ENCODE peak calls at places on chromosomes 13 and 19, in seven cellular contexts. W is fibroblast of mammary gland, S is HFF-Myc, F is left ventricle myocardium inferior, P is endodermal cell, O is AG04449, U is HepG2. G is an unnamed sample.

GRCh38 chr13:35472308-35473008 is 4.0 kb downstream of the MAB21L1 start:
- DNase-seq in S (no peak), O (no peak), W (peak), P (peak), U (no peak), F (no peak), G (peak)

GRCh38 chr19:27392027-27392632 is 1820.8 kb downstream of the UQCRFS1 start:
- DNase-seq in F (peak), U (no peak), P (peak), S (no peak), O (no peak), W (no peak), G (no peak)

GRCh38 chr19:32857584-32857983 is 12.0 kb downstream of the SLC7A9 start:
- DNase-seq in P (no peak), U (no peak), O (no peak), W (no peak), F (no peak), S (no peak), G (no peak)

GRCh38 chr13:111115841-111116500 is 861 bp downstream of the ARHGEF7 start:
- DNase-seq in O (peak), P (peak), S (peak), W (peak), U (peak), F (peak), G (peak)

GRCh38 chr13:25149670-25150069 is 22.4 kb downstream of the AMER2 start:
- DNase-seq in P (no peak), O (no peak), S (no peak), F (no peak), W (no peak), U (no peak), G (no peak)

GRCh38 chr13:99307648-99308339 is 595 bp upstream of the GPR183 start:
- DNase-seq in F (no peak), S (no peak), W (peak), P (peak), O (peak), U (no peak), G (peak)

GRCh38 chr13:114019367-114019766 is 45.5 kb upstream of the C13orf46 start:
- DNase-seq in P (peak), O (no peak), W (no peak), S (no peak), F (no peak), U (no peak), G (no peak)

GRCh38 chr19:7072541-7072940 is 3.0 kb downstream of the ZNF557 start:
- DNase-seq in P (no peak), F (no peak), W (no peak), O (no peak), U (no peak), S (no peak), G (no peak)

GRCh38 chr13:97982286-97982685 is 28.8 kb downstream of the IPO5 start:
- DNase-seq in O (no peak), F (no peak), S (no peak), W (no peak), P (no peak), U (no peak), G (no peak)

GRCh38 chr19:19826875-19827274 is 5.3 kb upstream of the ZNF506 start:
- DNase-seq in F (no peak), P (no peak), W (no peak), O (no peak), S (no peak), U (no peak), G (no peak)

GRCh38 chr13:30394798-30395191 is 27.5 kb upstream of the UBE2L5 start:
- DNase-seq in O (no peak), F (no peak), U (no peak), W (peak), S (no peak), P (no peak), G (peak)

GRCh38 chr13:39038569-39038898 is 278 bp downstream of the NHLRC3 start:
- DNase-seq in P (no peak), F (no peak), U (peak), W (no peak), O (no peak), S (no peak), G (no peak)

GRCh38 chr19:6472713-6473112 is 8.6 kb downstream of the CRB3 start:
- DNase-seq in O (no peak), P (peak), F (no peak), U (no peak), W (no peak), S (no peak), G (no peak)

GRCh38 chr13:31096624-31097302 is 64.9 kb downstream of the HSPH1 start:
- DNase-seq in S (no peak), F (no peak), U (no peak), P (peak), O (no peak), W (no peak), G (no peak)

GRCh38 chr19:30391052-30391451 is 18.9 kb downstream of the ZNF536 start:
- DNase-seq in W (no peak), P (peak), S (no peak), O (no peak), F (no peak), U (no peak), G (no peak)
- H3K4me3 ChIP-seq in W (no peak), P (no peak), S (no peak), O (no peak), F (no peak), U (no peak), G (no peak)

DNA sequence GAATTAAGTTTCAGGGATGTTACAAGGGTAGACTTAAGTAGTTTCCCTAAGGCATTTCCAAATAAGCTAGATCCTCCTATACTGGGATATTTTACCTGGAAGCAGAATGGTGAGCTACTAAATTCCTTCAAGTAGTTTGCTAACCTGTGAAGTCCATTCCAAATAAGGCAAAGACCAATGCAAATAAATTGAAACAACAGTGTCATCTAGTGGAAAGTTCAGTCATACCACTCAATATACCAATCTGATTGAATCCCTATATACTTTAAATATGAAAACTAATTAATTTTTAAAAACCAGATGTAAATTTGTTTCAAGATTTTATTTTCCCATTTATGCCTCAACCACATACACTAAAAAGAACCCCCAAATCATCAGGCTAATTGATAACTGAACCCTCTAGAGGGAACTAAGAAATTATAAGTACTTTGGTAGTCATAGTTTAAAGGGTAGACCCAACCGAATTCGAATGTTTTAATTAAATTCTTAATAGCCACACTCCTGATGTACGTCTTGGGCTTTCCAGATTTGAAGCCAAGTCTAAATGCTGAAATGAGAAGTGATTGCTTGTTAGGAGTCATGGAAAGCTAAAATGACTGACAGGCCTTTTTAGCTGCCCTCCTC is 223.7 kb downstream of the TBC1D4 start:
- DNase-seq in F (no peak), O (no peak), W (peak), U (peak), P (no peak), S (peak), G (peak)
- TF ChIP-seq CTCF in F (peak), O (peak), W (peak), U (peak), P (peak), S (peak), G (peak)

GRCh38 chr13:43036386-43037220 is 13.2 kb downstream of the DNAJC15 start:
- DNase-seq in S (no peak), P (no peak), W (no peak), O (no peak), U (no peak), F (peak), G (peak)
- H3K4me3 ChIP-seq in S (no peak), P (no peak), W (no peak), O (no peak), U (no peak), F (peak), G (no peak)

DNA sequence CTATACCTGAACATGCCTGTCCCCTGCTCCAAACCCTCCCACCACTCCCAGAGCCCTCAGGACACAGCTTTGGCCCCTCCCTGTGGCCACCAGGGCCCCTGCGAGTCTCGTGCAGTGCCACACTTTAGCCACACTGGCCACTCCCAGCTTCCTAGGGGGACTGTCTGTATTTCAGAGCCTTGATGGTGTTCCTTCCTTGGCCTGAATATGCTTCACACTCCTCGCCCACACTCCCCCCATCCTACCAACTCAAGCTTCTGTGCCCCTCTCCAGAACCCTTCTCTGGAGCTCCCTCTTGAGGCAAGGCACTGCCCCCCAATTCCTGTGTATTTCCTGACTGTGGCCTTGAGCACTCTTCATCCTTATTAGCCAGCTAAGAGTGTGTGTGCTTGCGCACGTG is 80.2 kb downstream of the DPF1 start:
- DNase-seq in F (no peak), S (no peak), P (no peak), U (no peak), O (no peak), W (no peak), G (no peak)
- TF ChIP-seq CTCF in F (no peak), S (peak), P (peak), U (peak), O (peak), W (no peak), G (peak)

GRCh38 chr19:18393836-18394235 is 3.6 kb downstream of the LRRC25 start:
- DNase-seq in W (no peak), U (no peak), F (peak), P (no peak), S (no peak), O (no peak), G (no peak)

GRCh38 chr19:18399008-18399407 is 1.6 kb upstream of the LRRC25 start:
- DNase-seq in P (no peak), S (no peak), O (no peak), F (no peak), U (no peak), W (peak), G (no peak)

GRCh38 chr19:18397242-18398202 is at the start of gene LRRC25:
- DNase-seq in F (peak), W (no peak), O (no peak), P (peak), S (no peak), U (no peak), G (no peak)

GRCh38 chr19:18392936-18393335 is 4.5 kb downstream of the LRRC25 start:
- DNase-seq in P (no peak), S (no peak), W (no peak), U (no peak), F (no peak), O (no peak), G (no peak)

GRCh38 chr19:18396471-18397241 is 766 bp downstream of the LRRC25 start:
- DNase-seq in S (no peak), W (no peak), F (no peak), O (no peak), U (no peak), P (no peak), G (no peak)
- H3K4me3 ChIP-seq in S (no peak), W (no peak), F (peak), O (no peak), U (peak), P (no peak), G (no peak)

DNA sequence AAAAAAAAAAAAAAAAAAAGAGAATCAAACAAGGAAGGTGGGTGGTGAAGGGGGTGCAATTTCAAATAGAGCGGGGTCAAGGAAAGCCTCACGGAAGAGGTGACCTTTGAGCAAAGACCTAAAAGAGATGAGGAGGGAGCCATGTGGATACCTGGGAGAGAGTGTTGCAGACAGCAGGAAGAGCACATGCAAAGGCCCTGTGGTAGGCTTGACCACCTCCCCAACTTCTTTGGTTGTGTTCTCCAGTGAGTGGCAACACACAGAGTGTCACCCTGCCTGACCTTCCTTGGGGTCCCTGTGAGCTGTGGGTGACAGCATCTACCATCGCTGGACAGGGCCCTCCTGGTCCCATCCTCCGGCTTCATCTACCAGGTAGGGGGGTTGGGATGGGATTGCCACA is 11.4 kb downstream of the PALM3 start:
- DNase-seq in S (no peak), U (no peak), F (no peak), O (no peak), W (no peak), P (no peak), G (no peak)
- TF ChIP-seq CTCF in S (no peak), U (no peak), F (no peak), O (no peak), W (no peak), P (no peak), G (no peak)